ENCODE peak calls at places on chromosomes 13 and 19, in seven cellular contexts. D is fibroblast of lung, X is mammary epithelial cell, W is H9, M is brain microvascular endothelial cell, U is progenitor cell of endocrine pancreas, O is ovary. S is an unnamed sample.
A peak's percentile ranks its signal among the peaks of the same experiment; 100 is the strongest.

GRCh38 chr13:23684647-23685046 is 114.4 kb downstream of the TNFRSF19 start:
- DNase-seq in D (no peak), X (no peak), W (no peak), M (no peak), U (no peak), O (no peak), S (no peak)

GRCh38 chr13:96229356-96229755 is 139.4 kb downstream of the HS6ST3 start:
- DNase-seq in D (no peak), X (peak; percentile 32), W (peak; percentile 43), M (peak; percentile 7), U (no peak), O (no peak), S (no peak)

GRCh38 chr19:36196249-36196648 is 18.2 kb downstream of the ZNF565 start:
- DNase-seq in D (peak; percentile 23), X (no peak), W (no peak), M (no peak), U (no peak), O (no peak), S (no peak)

GRCh38 chr19:41510484-41510883 is 65.5 kb upstream of the CEACAM21 start:
- DNase-seq in D (no peak), X (no peak), W (no peak), M (no peak), U (no peak), O (no peak), S (no peak)

GRCh38 chr13:27821566-27821965 is 29.3 kb downstream of the GSX1 start:
- DNase-seq in D (no peak), X (peak; percentile 27), W (peak; percentile 65), M (no peak), U (no peak), O (no peak), S (no peak)

GRCh38 chr13:51950722-51951121 is 60.5 kb downstream of the ATP7B start:
- DNase-seq in D (no peak), X (no peak), W (no peak), M (no peak), U (no peak), O (no peak), S (no peak)

GRCh38 chr19:4556574-4557185 is 2.8 kb downstream of the SEMA6B start:
- DNase-seq in D (no peak), X (peak; percentile 29), W (peak; percentile 92), M (no peak), U (no peak), O (no peak), S (no peak)

GRCh38 chr19:32812571-32812970 is 57.0 kb downstream of the SLC7A9 start:
- DNase-seq in D (no peak), X (no peak), W (no peak), M (no peak), U (no peak), O (no peak), S (no peak)

GRCh38 chr13:50357586-50358118 is 342.4 kb downstream of the KCNRG start:
- DNase-seq in D (peak; percentile 96), X (peak; percentile 61), W (no peak), M (peak; percentile 83), U (no peak), O (peak; percentile 28), S (peak; percentile 50)

GRCh38 chr19:32258167-32258566 is 87.2 kb upstream of the ZNF507 start:
- DNase-seq in D (no peak), X (no peak), W (no peak), M (no peak), U (no peak), O (no peak), S (no peak)

GRCh38 chr13:33766724-33767123 is 51.2 kb upstream of the RFC3 start:
- DNase-seq in D (no peak), X (no peak), W (no peak), M (no peak), U (no peak), O (no peak), S (no peak)

GRCh38 chr13:83819611-83820010 is 62.7 kb downstream of the SLITRK1 start:
- DNase-seq in D (peak; percentile 65), X (no peak), W (no peak), M (no peak), U (no peak), O (no peak), S (peak; percentile 13)

GRCh38 chr13:21020581-21020980 is 40.8 kb downstream of the LATS2 start:
- DNase-seq in D (no peak), X (no peak), W (peak; percentile 14), M (no peak), U (no peak), O (no peak), S (no peak)

GRCh38 chr13:21022056-21022693 is 39.2 kb downstream of the LATS2 start:
- DNase-seq in D (no peak), X (no peak), W (no peak), M (no peak), U (no peak), O (no peak), S (no peak)

GRCh38 chr13:21020176-21020575 is 41.2 kb downstream of the LATS2 start:
- DNase-seq in D (no peak), X (no peak), W (peak; percentile 4), M (no peak), U (no peak), O (no peak), S (no peak)

GRCh38 chr13:21025539-21025938 is 35.8 kb downstream of the LATS2 start:
- DNase-seq in D (no peak), X (no peak), W (no peak), M (no peak), U (no peak), O (no peak), S (no peak)

DNA sequence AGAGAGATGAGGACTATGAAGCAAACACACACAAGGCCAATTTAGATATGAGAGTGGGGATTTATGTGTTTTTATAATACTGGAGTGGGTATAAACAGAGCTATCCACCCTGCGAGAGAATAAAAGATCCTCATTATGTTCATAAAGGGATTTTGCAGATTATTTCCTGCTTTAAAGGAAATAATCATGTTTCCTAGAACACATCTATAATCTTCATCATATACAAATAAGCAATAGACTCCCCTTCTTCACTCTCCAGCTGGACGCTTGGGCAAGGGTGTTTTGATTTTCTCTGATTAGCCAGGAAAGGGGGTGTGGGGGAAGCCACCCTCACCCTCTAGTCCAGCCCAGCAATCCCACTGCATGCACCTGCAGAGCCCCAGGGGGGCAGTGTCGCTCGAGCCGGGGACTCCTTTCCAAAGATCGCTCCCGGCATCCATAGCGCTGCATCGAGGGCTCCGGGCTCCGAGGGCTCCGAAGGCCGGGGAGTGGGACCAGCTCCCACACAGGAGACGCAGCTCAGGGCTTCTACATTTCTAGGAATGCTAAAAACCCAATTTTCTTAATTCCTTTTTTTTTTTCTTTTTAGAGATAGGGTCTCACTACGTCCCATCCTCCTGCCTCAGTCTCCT is 38.6 kb downstream of the LATS2 start:
- DNase-seq in D (no peak), X (no peak), W (no peak), M (no peak), U (no peak), O (peak; percentile 47), S (no peak)
- TF ChIP-seq CTCF in D (no peak), X (no peak), W (peak; percentile 19), M (peak; percentile 14), U (no peak), O (no peak), S (no peak)

GRCh38 chr19:46571495-46571894 is 29.6 kb upstream of the CALM3 start:
- DNase-seq in D (no peak), X (peak; percentile 16), W (peak; percentile 85), M (peak; percentile 14), U (no peak), O (no peak), S (peak; percentile 7)
- TF ChIP-seq CTCF in D (peak; percentile 20), X (peak; percentile 38), W (peak; percentile 66), M (peak; percentile 49), U (peak; percentile 22), O (no peak), S (peak; percentile 42)

DNA sequence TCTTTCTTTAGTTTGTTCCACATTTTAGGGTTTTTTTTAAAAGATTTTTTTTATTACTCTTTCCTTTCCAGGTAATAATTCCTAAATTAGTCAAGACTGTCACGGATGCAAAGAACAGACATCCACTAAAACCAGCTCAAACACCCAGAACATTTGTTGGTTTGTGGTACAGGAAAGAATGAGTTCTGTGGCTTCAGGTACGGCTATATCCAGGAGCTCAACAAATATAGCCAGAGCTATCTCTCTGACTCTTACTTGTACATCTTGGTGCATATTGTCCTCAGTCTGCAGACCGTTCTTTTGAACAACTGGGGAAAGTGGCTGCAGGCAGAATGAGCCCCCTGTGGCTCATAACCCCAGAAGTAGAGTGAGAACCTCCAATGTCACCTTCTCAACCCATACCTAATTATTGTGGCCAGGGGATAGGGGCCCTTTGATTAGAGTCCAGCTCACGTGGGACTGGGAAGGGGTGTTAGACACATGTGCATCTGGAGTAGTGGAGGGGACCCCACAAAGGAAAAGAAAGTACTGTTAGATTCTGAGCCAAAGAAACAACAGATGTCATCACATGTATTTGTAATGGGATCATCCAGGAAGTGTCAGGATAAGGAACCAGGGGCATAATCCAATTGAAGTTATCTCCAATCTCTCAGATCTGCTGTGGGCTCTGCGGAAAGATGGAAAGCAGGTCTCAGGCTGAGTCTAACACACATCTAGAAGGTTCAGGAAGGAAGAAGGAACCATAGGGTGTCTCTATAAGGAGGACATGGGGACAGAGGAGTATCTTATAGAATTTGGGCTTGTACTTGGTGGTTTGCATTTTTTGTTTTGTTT is 1.9 kb upstream of the ZNF358 start:
- DNase-seq in D (no peak), X (no peak), W (no peak), M (no peak), U (no peak), O (no peak), S (no peak)
- TF ChIP-seq CTCF in D (no peak), X (no peak), W (no peak), M (no peak), U (no peak), O (no peak), S (no peak)

GRCh38 chr13:21176982-21177284 is 475 bp downstream of the MRPL57 start:
- DNase-seq in D (no peak), X (no peak), W (no peak), M (no peak), U (no peak), O (no peak), S (no peak)

GRCh38 chr13:21175656-21176194 is 627 bp downstream of the SKA3 start:
- DNase-seq in D (peak; percentile 32), X (no peak), W (no peak), M (peak; percentile 11), U (no peak), O (no peak), S (peak; percentile 17)

GRCh38 chr13:21171420-21171819 is 4.9 kb downstream of the SKA3 start:
- DNase-seq in D (no peak), X (no peak), W (no peak), M (no peak), U (no peak), O (no peak), S (no peak)

GRCh38 chr13:21181671-21182070 is 5.2 kb downstream of the MRPL57 start:
- DNase-seq in D (no peak), X (no peak), W (no peak), M (no peak), U (no peak), O (no peak), S (no peak)

DNA sequence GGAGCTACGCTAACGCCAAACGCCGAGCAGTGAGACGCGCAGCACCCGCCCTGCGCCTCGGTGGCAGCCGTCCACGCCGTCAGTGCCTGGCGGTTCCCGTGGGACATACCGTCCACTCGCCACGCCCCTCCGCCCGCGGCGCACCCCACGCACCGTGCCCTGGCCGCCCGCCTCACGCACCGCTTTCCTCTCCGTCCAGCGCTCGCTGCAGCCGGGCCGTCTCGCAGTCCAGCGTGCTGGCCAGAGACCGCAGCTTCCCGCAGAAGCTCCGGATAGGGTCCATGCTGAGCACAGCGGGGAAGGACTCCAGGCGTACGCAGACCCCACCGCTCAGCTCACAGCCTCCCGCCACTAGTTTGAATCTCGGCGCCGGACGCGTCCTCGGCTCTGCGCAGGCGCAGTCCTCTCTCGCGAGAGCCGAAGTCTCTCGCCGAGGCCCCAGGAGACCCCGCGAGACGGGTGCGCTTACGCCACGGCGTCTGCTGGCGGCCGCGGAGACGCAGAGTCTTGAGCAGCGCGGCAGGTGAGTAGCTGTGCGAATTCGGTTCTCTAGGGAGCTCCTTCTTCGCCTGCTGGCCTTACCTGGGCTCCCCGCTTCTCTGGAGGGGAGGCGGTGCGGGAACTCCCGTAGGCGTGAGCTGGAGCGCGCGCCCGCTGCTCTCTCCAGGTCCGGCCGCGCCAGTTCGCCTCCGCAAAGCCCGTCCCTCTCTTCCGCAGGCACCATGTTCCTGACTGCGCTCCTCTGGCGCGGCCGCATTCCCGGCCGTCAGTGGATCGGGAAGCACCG is at the start of the genes MRPL57 and SKA3:
- DNase-seq in D (peak; percentile 88), X (peak; percentile 94), W (peak; percentile 97), M (peak; percentile 86), U (peak; percentile 94), O (peak; percentile 91), S (peak; percentile 89)
- TF ChIP-seq CTCF in D (no peak), X (no peak), W (no peak), M (peak; percentile 4), U (peak; percentile 30), O (peak; percentile 39), S (peak; percentile 37)

S was measured in HFFc6.